ENCODE peak calls at places on chromosomes 3 and 15, in five cellular contexts. N is K562, H is HCT116, T is HepG2, F is GM12878. S is an unnamed sample.

GRCh38 chr3:10173926-10174435 is 9.3 kb downstream of the IRAK2 start:
- DNase-seq in T (peak; percentile 55), N (peak; percentile 50), F (no peak), H (no peak), S (no peak)

GRCh38 chr3:136171097-136171542 is 25.0 kb downstream of the MSL2 start:
- DNase-seq in T (no peak), H (no peak), F (no peak), N (no peak), S (no peak)

GRCh38 chr3:152302521-152303021 is 33.8 kb downstream of the MBNL1 start:
- DNase-seq in F (peak; percentile 68), H (no peak), T (peak; percentile 78), N (no peak), S (no peak)

GRCh38 chr15:72338617-72339321 is 18.8 kb upstream of the CELF6 start:
- DNase-seq in H (no peak), T (no peak), F (no peak), N (no peak), S (no peak)

GRCh38 chr15:83282859-83283812 is 1.3 kb downstream of the BNC1 start:
- DNase-seq in N (no peak), H (no peak), F (no peak), T (no peak), S (peak; percentile 59)

GRCh38 chr3:25537476-25537875 is 109.4 kb downstream of the RARB start:
- DNase-seq in T (no peak), N (no peak), F (no peak), H (no peak), S (no peak)

GRCh38 chr15:48397841-48398240 is 66.6 kb downstream of the DUT start:
- DNase-seq in T (no peak), H (no peak), F (no peak), N (no peak), S (no peak)

GRCh38 chr3:79032686-79033318 is 735.0 kb downstream of the ROBO1 start:
- DNase-seq in T (peak; percentile 52), N (no peak), H (no peak), F (no peak), S (peak; percentile 51)

GRCh38 chr3:178325330-178325729 is 210.9 kb upstream of the KCNMB2 start:
- DNase-seq in F (no peak), N (no peak), H (no peak), T (no peak), S (peak; percentile 22)

GRCh38 chr3:107943860-107944543 is 146.8 kb downstream of the CD47 start:
- DNase-seq in F (no peak), N (no peak), T (no peak), H (no peak), S (no peak)

GRCh38 chr3:48318831-48319512 is 14.5 kb downstream of the SPINK8 start:
- DNase-seq in H (no peak), N (no peak), T (no peak), F (no peak), S (no peak)

GRCh38 chr15:82919231-82919886 is 33.2 kb downstream of the HOMER2 start:
- DNase-seq in N (no peak), H (no peak), F (no peak), T (peak; percentile 96), S (no peak)

GRCh38 chr3:133547432-133548041 is 25.9 kb upstream of the CDV3 start:
- DNase-seq in F (no peak), T (peak; percentile 46), H (no peak), N (no peak), S (no peak)

GRCh38 chr3:113211370-113212154 is at the start of gene BOC:
- DNase-seq in F (no peak), T (no peak), N (no peak), H (no peak), S (peak; percentile 76)

GRCh38 chr15:58562135-58562534 is 130.3 kb downstream of the LIPC start:
- DNase-seq in F (no peak), N (no peak), T (no peak), H (no peak), S (no peak)

GRCh38 chr3:68163961-68164360 is 509.5 kb upstream of the SUCLG2 start:
- DNase-seq in T (no peak), H (no peak), N (no peak), F (no peak), S (no peak)

GRCh38 chr3:38000242-38000916 is 9.8 kb downstream of the VILL start:
- DNase-seq in T (no peak), N (no peak), F (no peak), H (no peak), S (no peak)

GRCh38 chr3:47002490-47003410 is 23.3 kb downstream of the NBEAL2 start:
- DNase-seq in N (peak; percentile 63), F (no peak), T (no peak), H (no peak), S (peak; percentile 60)

GRCh38 chr3:139811331-139811730 is 123.7 kb upstream of the CLSTN2 start:
- DNase-seq in H (no peak), N (no peak), F (no peak), T (no peak), S (no peak)

GRCh38 chr3:53661480-53661879 is 167.1 kb downstream of the CACNA1D start:
- DNase-seq in T (no peak), F (no peak), H (no peak), N (no peak), S (no peak)

GRCh38 chr3:123085293-123085949 is 18.6 kb downstream of the PDIA5 start:
- DNase-seq in T (peak; percentile 80), N (no peak), F (no peak), H (no peak), S (peak; percentile 68)

GRCh38 chr3:16665282-16665741 is 60.1 kb upstream of the DAZL start:
- DNase-seq in H (peak; percentile 43), T (no peak), N (no peak), F (no peak), S (no peak)

GRCh38 chr15:73865904-73866303 is 7.5 kb upstream of the TBC1D21 start:
- DNase-seq in T (no peak), H (no peak), F (no peak), N (no peak), S (no peak)

GRCh38 chr3:189727898-189728297 is 96.7 kb downstream of the TP63 start:
- DNase-seq in F (no peak), T (no peak), H (no peak), N (no peak), S (no peak)

GRCh38 chr15:66740802-66741201 is 38.8 kb downstream of the SMAD6 start:
- DNase-seq in H (no peak), N (no peak), F (no peak), T (no peak), S (no peak)

GRCh38 chr15:89303986-89304385 is 30.6 kb downstream of the POLG start:
- DNase-seq in N (no peak), H (no peak), T (no peak), F (no peak), S (no peak)

GRCh38 chr15:90000175-90000923 is 775 bp upstream of the ZNF710 start:
- DNase-seq in F (no peak), T (no peak), H (no peak), N (peak; percentile 33), S (peak; percentile 64)

GRCh38 chr3:157916672-157917071 is 189.5 kb downstream of the SHOX2 start:
- DNase-seq in F (no peak), N (no peak), H (no peak), T (no peak), S (no peak)

GRCh38 chr3:169264711-169265110 is 398.8 kb downstream of the MECOM start:
- DNase-seq in T (no peak), N (no peak), H (no peak), F (no peak), S (peak; percentile 67)

GRCh38 chr3:197580253-197580691 is 24.5 kb upstream of the BDH1 start:
- DNase-seq in T (no peak), F (no peak), H (no peak), N (no peak), S (no peak)

GRCh38 chr15:38226867-38227266 is 25.8 kb upstream of the SPRED1 start:
- DNase-seq in H (peak; percentile 85), N (no peak), T (peak; percentile 59), F (no peak), S (peak; percentile 23)

GRCh38 chr3:30401971-30402370 is 204.4 kb upstream of the TGFBR2 start:
- DNase-seq in N (no peak), H (no peak), F (no peak), T (no peak), S (peak; percentile 5)

DNA sequence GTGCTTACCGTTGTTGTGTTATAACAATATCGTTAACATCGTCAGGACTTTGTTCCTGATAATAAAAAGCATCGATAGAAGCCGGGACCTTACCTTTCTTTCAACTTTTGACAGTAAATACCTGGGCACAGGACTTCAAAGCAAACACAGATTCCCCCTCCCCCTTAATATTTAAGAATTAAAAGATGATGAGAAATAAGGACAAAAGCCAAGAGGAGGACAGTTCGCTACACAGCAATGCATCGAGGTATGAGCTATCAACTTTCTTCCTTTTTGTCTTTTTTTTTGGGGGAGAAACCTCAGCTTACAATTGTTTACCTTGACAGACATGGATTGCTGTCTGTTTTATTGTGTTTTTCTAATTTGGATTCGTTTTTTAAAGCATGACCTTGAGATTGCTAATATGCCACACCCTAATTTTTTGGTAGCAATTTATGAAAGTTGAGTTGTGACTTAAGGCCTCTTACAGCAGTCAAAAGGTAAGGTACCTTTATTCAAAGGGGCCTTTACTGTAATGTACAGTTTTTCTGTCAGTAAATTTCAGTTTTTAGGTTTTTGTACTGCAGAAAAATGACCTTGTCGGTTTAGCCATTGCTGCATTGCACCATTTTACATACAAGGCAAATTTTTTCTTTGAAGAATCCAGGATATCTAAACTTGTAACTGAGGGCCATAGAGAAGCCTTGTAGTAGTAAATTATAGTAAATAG is 1.1 kb downstream of the CHD2 start:
- DNase-seq in H (no peak), F (no peak), T (no peak), N (no peak), S (no peak)
- TF ChIP-seq JUND in H (no peak), F (no peak), T (no peak), N (no peak), S (no peak)

GRCh38 chr3:115548611-115549010 is 74.7 kb upstream of the GAP43 start:
- DNase-seq in H (no peak), N (no peak), T (no peak), F (no peak), S (no peak)
- TF ChIP-seq REST in H (no peak), N (no peak), T (no peak), F (no peak), S (no peak)

GRCh38 chr3:13014755-13015285 is 58.4 kb downstream of the IQSEC1 start:
- DNase-seq in H (no peak), N (no peak), F (no peak), T (no peak), S (no peak)
- H3K4me3 ChIP-seq in H (no peak overlapping the region), N (no peak overlapping the region), F (peak overlapping the region; percentile 70), T (no peak overlapping the region), S (no peak overlapping the region)

GRCh38 chr3:141111364-141112150 is 60.4 kb downstream of the SPSB4 start:
- DNase-seq in H (no peak), N (no peak), F (no peak), T (no peak), S (no peak)
- TF ChIP-seq JUND in H (no peak), N (no peak), F (no peak), T (no peak), S (no peak)